ENCODE peak calls at places on chromosomes 16 and 17, in ten cellular contexts. E is small intestine, V is cardiac muscle cell, H is A549, U is psoas muscle, W is lung, M is tibial nerve, C is thoracic aorta, X is tibial artery, T is body of pancreas. D is an unnamed sample.

GRCh38 chr16:22664132-22664531 is 149.8 kb upstream of the HS3ST2 start:
- DNase-seq in V (no peak), W (no peak), M (no peak), U (no peak), E (no peak), H (no peak), T (no peak), C (no peak), X (no peak), D (no peak)

GRCh38 chr16:61146429-61146828 is 889.8 kb downstream of the CDH8 start:
- DNase-seq in C (no peak), E (no peak), V (no peak), U (no peak), T (no peak), M (no peak), X (no peak), W (no peak), H (no peak), D (no peak)

GRCh38 chr16:84785843-84786538 is 33.8 kb upstream of the CRISPLD2 start:
- DNase-seq in U (no peak), M (no peak), W (peak; percentile 65), H (no peak), C (no peak), V (peak; percentile 52), X (no peak), E (peak; percentile 70), T (peak; percentile 64), D (peak; percentile 90)

GRCh38 chr17:8799001-8799850 is at the start of gene MFSD6L:
- DNase-seq in M (no peak), H (no peak), T (peak; percentile 94), X (no peak), U (no peak), C (no peak), W (no peak), V (peak; percentile 70), E (peak; percentile 80), D (no peak)

GRCh38 chr16:11886881-11887280 is 28.9 kb downstream of the GSPT1 start:
- DNase-seq in V (no peak), U (no peak), H (no peak), C (no peak), M (no peak), W (no peak), T (no peak), E (no peak), X (no peak), D (no peak)

GRCh38 chr16:81116285-81116684 is 20.1 kb upstream of the GCSH start:
- DNase-seq in W (no peak), H (no peak), V (no peak), T (no peak), U (no peak), C (no peak), E (no peak), M (no peak), X (no peak), D (no peak)

GRCh38 chr17:1159781-1160180 is 20.0 kb downstream of the ABR start:
- DNase-seq in C (no peak), U (no peak), H (no peak), W (no peak), M (no peak), E (no peak), T (no peak), V (no peak), X (no peak), D (no peak)

GRCh38 chr17:76643553-76644148 is at the start of gene ST6GALNAC1:
- DNase-seq in E (peak; percentile 94), H (peak; percentile 45), C (no peak), U (no peak), V (no peak), T (no peak), M (no peak), W (no peak), X (no peak), D (no peak)

GRCh38 chr17:37607637-37608368 is 1.4 kb downstream of the SYNRG start:
- DNase-seq in U (no peak), H (no peak), T (peak; percentile 10), X (no peak), V (no peak), M (no peak), W (no peak), C (no peak), E (peak; percentile 45), D (no peak)

GRCh38 chr17:40612510-40613244 is 34.9 kb downstream of the SMARCE1 start:
- DNase-seq in V (no peak), C (no peak), T (no peak), H (no peak), U (no peak), W (peak; percentile 36), E (no peak), M (no peak), X (no peak), D (no peak)

GRCh38 chr17:11461993-11462548 is 136.2 kb upstream of the DNAH9 start:
- DNase-seq in V (no peak), C (no peak), H (no peak), X (no peak), E (no peak), M (no peak), T (no peak), W (no peak), U (no peak), D (no peak)

GRCh38 chr16:17538942-17539341 is 68.2 kb upstream of the XYLT1 start:
- DNase-seq in V (no peak), C (no peak), H (no peak), W (no peak), M (no peak), X (no peak), T (no peak), E (no peak), U (no peak), D (no peak)

GRCh38 chr16:57039148-57039812 is 49.9 kb downstream of the NLRC5 start:
- DNase-seq in C (no peak), W (no peak), M (no peak), U (no peak), X (no peak), E (peak; percentile 25), T (no peak), V (no peak), H (no peak), D (no peak)

GRCh38 chr17:48575066-48575582 is 3.0 kb downstream of the HOXB4 start:
- DNase-seq in V (no peak), C (no peak), E (no peak), H (no peak), M (no peak), X (no peak), T (no peak), W (no peak), U (no peak), D (no peak)

GRCh38 chr17:45848868-45849535 is 4.3 kb downstream of the SPPL2C start:
- DNase-seq in V (no peak), X (no peak), M (no peak), W (no peak), H (no peak), C (no peak), T (no peak), E (no peak), U (peak; percentile 81), D (no peak)

GRCh38 chr17:82110298-82110697 is 12.3 kb upstream of the FASN start:
- DNase-seq in E (no peak), X (no peak), T (no peak), H (no peak), V (no peak), W (no peak), U (no peak), M (no peak), C (no peak), D (no peak)

GRCh38 chr17:41863074-41863843 is 2.0 kb downstream of the KLHL11 start:
- DNase-seq in M (no peak), V (no peak), H (no peak), U (no peak), E (no peak), C (no peak), T (no peak), X (no peak), W (no peak), D (no peak)

GRCh38 chr16:10619271-10619849 is 39.0 kb upstream of the EMP2 start:
- DNase-seq in H (no peak), U (peak; percentile 58), C (no peak), V (no peak), T (peak; percentile 70), E (peak; percentile 86), M (no peak), X (no peak), W (peak; percentile 68), D (peak; percentile 82)

GRCh38 chr16:11464241-11464640 is 119.0 kb downstream of the RMI2 start:
- DNase-seq in E (no peak), W (no peak), U (no peak), T (no peak), V (no peak), M (no peak), X (no peak), H (no peak), C (no peak), D (no peak)

GRCh38 chr17:54518706-54519105 is 381.9 kb upstream of the TOM1L1 start:
- DNase-seq in V (no peak), H (no peak), T (no peak), M (no peak), W (no peak), C (no peak), U (no peak), E (no peak), X (no peak), D (no peak)
- H3K9me3 ChIP-seq in V (no peaks in the 10 kb centered on the region), H (peaks cover 4% of the 10 kb centered on the region), T (no peaks in the 10 kb centered on the region), M (no peaks in the 10 kb centered on the region), W (no peaks in the 10 kb centered on the region), C (no peaks in the 10 kb centered on the region), U (no peaks in the 10 kb centered on the region), E (no peaks in the 10 kb centered on the region), X (no peaks in the 10 kb centered on the region), D (no peaks in the 10 kb centered on the region)

DNA sequence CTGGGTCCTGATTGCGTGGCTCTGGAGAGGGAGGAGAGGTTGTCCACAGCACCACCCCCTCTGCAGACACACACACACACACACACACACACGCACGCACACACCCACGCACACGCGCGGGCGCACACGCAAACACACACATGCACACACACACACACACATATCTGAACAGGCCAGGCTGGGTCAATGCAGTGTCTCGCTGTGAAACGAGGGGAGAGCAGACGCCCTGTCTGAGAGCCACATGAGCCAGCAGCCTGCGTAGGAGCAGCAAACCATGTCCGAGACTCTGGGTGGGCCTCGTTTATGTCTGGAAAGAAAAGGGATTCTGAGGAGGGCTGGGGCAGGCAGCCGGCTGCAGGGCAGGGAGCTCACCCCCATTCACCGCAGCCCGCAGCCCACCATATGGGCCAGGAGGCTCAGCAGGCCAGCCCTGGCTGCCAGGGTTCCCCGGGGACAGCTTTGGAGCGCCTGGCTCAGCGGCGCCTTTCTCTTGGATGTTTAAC is 93.3 kb upstream of the TNRC6C start:
- DNase-seq in X (peak; percentile 61), V (no peak), U (no peak), T (no peak), M (no peak), W (no peak), E (no peak), C (no peak), H (no peak), D (peak; percentile 89)
- H3K4me1 ChIP-seq in X (peaks cover 11% of the 10 kb centered on the region), V (peaks cover 4% of the 10 kb centered on the region), U (peaks cover 7% of the 10 kb centered on the region), T (no peaks in the 10 kb centered on the region), M (peaks cover 25% of the 10 kb centered on the region), W (no peaks in the 10 kb centered on the region), E (no peaks in the 10 kb centered on the region), C (peaks cover 13% of the 10 kb centered on the region), H (no peaks in the 10 kb centered on the region), D (peaks cover 25% of the 10 kb centered on the region)

GRCh38 chr16:35152067-35152627 is 1692.7 kb downstream of the TP53TG3F start:
- DNase-seq in U (no peak), V (no peak), M (no peak), H (no peak), C (no peak), W (no peak), X (peak; percentile 34), T (no peak), E (no peak), D (no peak)
- H3K9me3 ChIP-seq in U (no peaks in the 10 kb centered on the region), V (no peaks in the 10 kb centered on the region), M (no peaks in the 10 kb centered on the region), H (no peaks in the 10 kb centered on the region), C (no peaks in the 10 kb centered on the region), W (peaks cover 33% of the 10 kb centered on the region), X (peaks cover 13% of the 10 kb centered on the region), T (no peaks in the 10 kb centered on the region), E (peaks cover 1% of the 10 kb centered on the region), D (peaks cover 5% of the 10 kb centered on the region)

GRCh38 chr17:62804822-62805221 is 3.3 kb downstream of the MARCHF10 start:
- DNase-seq in T (no peak), M (no peak), H (peak; percentile 91), C (no peak), E (no peak), X (no peak), U (no peak), W (no peak), V (no peak), D (peak; percentile 33)
- H3K4me1 ChIP-seq in T (peaks cover 17% of the 10 kb centered on the region), M (peaks cover 9% of the 10 kb centered on the region), H (peaks cover 51% of the 10 kb centered on the region), C (peaks cover 6% of the 10 kb centered on the region), E (peaks cover 7% of the 10 kb centered on the region), X (peaks cover 5% of the 10 kb centered on the region), U (no peaks in the 10 kb centered on the region), W (no peaks in the 10 kb centered on the region), V (peaks cover 16% of the 10 kb centered on the region), D (peaks cover 12% of the 10 kb centered on the region)